ENCODE peak calls at places on chromosomes 12 and 14, in eight cellular contexts. O, A, B, U, H, I, X and J are unnamed samples.

GRCh38 chr14:100271247-100271939 is 32.4 kb downstream of the YY1 start:
- DNase-seq in O (no peak), A (no peak), B (no peak), U (peak), H (peak), I (no peak), X (no peak), J (no peak)

GRCh38 chr14:63493246-63493645 is 49.9 kb downstream of the PPP2R5E start:
- DNase-seq in O (no peak), A (no peak), B (no peak), U (no peak), H (peak), I (peak), X (no peak), J (peak)

GRCh38 chr12:22234561-22234960 is 99.9 kb downstream of the ST8SIA1 start:
- DNase-seq in O (no peak), A (no peak), B (no peak), U (no peak), H (no peak), I (peak), X (no peak), J (no peak)

GRCh38 chr12:67508830-67509229 is 139.7 kb upstream of the DYRK2 start:
- DNase-seq in O (no peak), A (no peak), B (no peak), U (no peak), H (no peak), I (no peak), X (no peak), J (no peak)

GRCh38 chr14:61668267-61668666 is 27.0 kb upstream of the HIF1A start:
- DNase-seq in O (no peak), A (no peak), B (no peak), U (peak), H (no peak), I (no peak), X (no peak), J (no peak)

GRCh38 chr12:6471992-6472366 is 1.5 kb upstream of the VAMP1 start:
- DNase-seq in O (no peak), A (no peak), B (no peak), U (no peak), H (no peak), I (peak), X (no peak), J (no peak)

GRCh38 chr12:12608557-12608957 is 3.1 kb upstream of the CREBL2 start:
- DNase-seq in O (no peak), A (peak), B (no peak), U (peak), H (peak), I (no peak), X (no peak), J (peak)

GRCh38 chr14:96064866-96065265 is 25.7 kb downstream of the C14orf132 start:
- DNase-seq in O (no peak), A (no peak), B (no peak), U (no peak), H (no peak), I (no peak), X (no peak), J (no peak)

GRCh38 chr12:99529966-99530365 is 117.6 kb upstream of the GARIN6 start:
- DNase-seq in O (no peak), A (peak), B (no peak), U (no peak), H (no peak), I (no peak), X (no peak), J (peak)

GRCh38 chr14:101033006-101033405 is 129.5 kb upstream of the RTL1 start:
- DNase-seq in O (no peak), A (no peak), B (no peak), U (no peak), H (no peak), I (no peak), X (no peak), J (no peak)

GRCh38 chr14:53946071-53946403 is 10.6 kb downstream of the BMP4 start:
- DNase-seq in O (no peak), A (no peak), B (no peak), U (no peak), H (no peak), I (no peak), X (no peak), J (no peak)

GRCh38 chr14:63727736-63728728 is at the start of gene SGPP1:
- DNase-seq in O (peak), A (peak), B (peak), U (peak), H (peak), I (peak), X (peak), J (peak)

GRCh38 chr14:37197421-37198272 is at the start of gene MIPOL1:
- DNase-seq in O (peak), A (no peak), B (no peak), U (peak), H (peak), I (peak), X (peak), J (no peak)

DNA sequence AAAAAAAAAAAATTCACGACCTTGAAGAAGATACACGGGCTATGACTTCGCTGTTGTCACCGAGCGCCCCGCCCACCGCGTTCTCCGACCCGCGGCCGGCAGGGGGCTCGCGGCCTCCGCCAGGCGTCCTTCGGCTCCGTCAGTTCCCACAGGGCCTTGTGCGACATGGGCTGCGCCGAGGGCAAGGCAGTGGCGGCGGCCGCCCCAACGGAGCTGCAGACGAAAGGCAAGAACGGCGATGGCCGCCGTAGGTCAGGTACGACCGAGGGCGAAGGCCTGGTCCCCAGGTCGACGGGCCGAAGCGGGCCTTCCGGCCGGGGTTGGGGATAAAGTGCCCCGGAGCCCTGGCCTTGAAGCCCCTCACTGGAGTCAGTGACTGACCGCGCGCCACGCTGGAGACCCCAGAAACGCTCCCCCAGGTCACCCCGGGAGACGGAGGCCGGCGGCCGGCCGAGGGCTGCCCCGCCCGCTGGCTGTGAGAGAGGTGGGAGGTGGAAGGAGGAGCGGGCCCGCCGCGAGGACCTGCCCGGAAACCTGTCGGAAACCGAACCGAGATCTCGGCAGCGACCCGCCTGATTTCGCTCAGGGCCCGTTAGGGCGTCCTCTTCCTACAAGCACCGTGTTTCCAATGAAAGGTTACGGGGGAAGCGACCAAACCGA is at the start of gene TXNRD1:
- DNase-seq in O (peak), A (peak), B (peak), U (peak), H (no peak), I (peak), X (peak), J (peak)
- TF ChIP-seq CTCF in O (peak), A (peak), B (no peak), U (peak), H (no peak), I (peak), X (peak), J (peak)

GRCh38 chr12:126860210-126860609 is 1406.8 kb upstream of the TMEM132C start:
- DNase-seq in O (no peak), A (no peak), B (no peak), U (no peak), H (no peak), I (no peak), X (no peak), J (no peak)

GRCh38 chr12:126855768-126856167 is 1411.2 kb upstream of the TMEM132C start:
- DNase-seq in O (no peak), A (no peak), B (no peak), U (no peak), H (no peak), I (no peak), X (no peak), J (no peak)

GRCh38 chr12:126862500-126862899 is 1404.5 kb upstream of the TMEM132C start:
- DNase-seq in O (no peak), A (no peak), B (no peak), U (no peak), H (no peak), I (no peak), X (no peak), J (no peak)

GRCh38 chr12:126858586-126858985 is 1408.4 kb upstream of the TMEM132C start:
- DNase-seq in O (no peak), A (no peak), B (no peak), U (no peak), H (no peak), I (no peak), X (no peak), J (no peak)

GRCh38 chr12:126856958-126857357 is 1410.0 kb upstream of the TMEM132C start:
- DNase-seq in O (no peak), A (no peak), B (no peak), U (no peak), H (no peak), I (no peak), X (no peak), J (no peak)
- TF ChIP-seq CTCF in O (no peak), A (no peak), B (no peak), U (no peak), H (no peak), I (no peak), X (peak), J (no peak)

GRCh38 chr12:120367252-120367923 is 1.6 kb downstream of the MSI1 start:
- DNase-seq in O (no peak), A (no peak), B (no peak), U (peak), H (peak), I (peak), X (no peak), J (no peak)
- TF ChIP-seq CTCF in O (peak), A (peak), B (no peak), U (no peak), H (peak), I (peak), X (peak), J (peak)

DNA sequence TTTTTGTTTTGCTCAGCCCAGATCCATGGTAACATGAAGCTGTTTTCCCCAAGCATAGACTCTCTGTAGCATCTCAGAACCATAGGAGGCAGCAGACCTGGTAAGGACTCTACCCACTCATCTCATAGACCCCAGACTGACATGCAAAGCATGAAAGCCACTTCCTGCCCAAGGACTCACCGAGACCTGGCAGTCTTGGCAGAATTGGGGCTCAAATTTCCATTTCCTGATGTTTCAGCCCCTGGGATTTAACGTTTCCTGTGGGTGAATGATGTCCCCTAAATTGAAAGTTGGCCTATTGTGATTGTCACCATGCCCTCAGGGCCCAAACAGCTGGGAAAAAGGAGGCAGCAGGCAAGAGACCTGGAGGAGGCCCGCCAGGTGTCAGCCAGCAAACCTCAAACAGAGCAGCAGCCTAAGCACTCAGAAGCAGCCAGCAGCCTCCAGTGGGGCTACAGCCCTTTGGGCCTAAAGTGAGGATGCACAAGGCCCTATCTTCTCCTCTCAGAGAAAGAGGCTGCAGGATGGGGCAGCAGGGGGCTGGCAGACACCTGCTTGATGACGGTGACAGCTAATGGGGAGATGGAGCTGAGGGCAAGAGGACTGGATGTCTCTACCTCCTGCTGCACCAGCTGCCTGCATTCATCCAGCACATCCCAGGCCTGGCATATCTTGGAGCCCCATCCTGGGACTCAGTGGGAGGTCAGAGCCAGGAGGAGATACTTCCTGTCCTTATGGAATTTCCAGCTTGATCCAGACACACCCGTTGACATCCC is 8.5 kb downstream of the KRT85 start:
- DNase-seq in O (no peak), A (peak), B (peak), U (no peak), H (no peak), I (no peak), X (no peak), J (peak)
- TF ChIP-seq CTCF in O (no peak), A (no peak), B (no peak), U (no peak), H (no peak), I (no peak), X (no peak), J (no peak)